ENCODE peak calls at places on chromosomes 1 and 21, in seven cellular contexts. One of them, this sample, is unnamed.

GRCh38 chr1:54390655-54391054 is 15.5 kb downstream of the SSBP3 start:
- DNase-seq in iPS-NIHi11: no peak
- DNase-seq in activated CD4-positive, alpha-beta T cell treated with anti-CD3 and anti-CD28 coated beads for 4 hours: no peak
- DNase-seq in stimulated activated CD8-positive, alpha-beta memory T cell treated with anti-CD3 and anti-CD28 coated beads, Interleukin-15, amount 100 ng/mL, for 4 hours: no peak
- DNase-seq in ureter: no peak
- DNase-seq in NCI-H226: no peak
- DNase-seq in AG20443: peak; percentile 54
- DNase-seq in this sample: no peak

GRCh38 chr1:19547814-19548213 is 62.5 kb upstream of the CAPZB start:
- DNase-seq in ureter: no peak
- DNase-seq in stimulated activated CD8-positive, alpha-beta memory T cell treated with anti-CD3 and anti-CD28 coated beads, Interleukin-15, amount 100 ng/mL, for 4 hours: no peak
- DNase-seq in activated CD4-positive, alpha-beta T cell treated with anti-CD3 and anti-CD28 coated beads for 4 hours: no peak
- DNase-seq in iPS-NIHi11: no peak
- DNase-seq in NCI-H226: no peak
- DNase-seq in AG20443: no peak
- DNase-seq in this sample: no peak

GRCh38 chr1:184877992-184878391 is 96.3 kb downstream of the NIBAN1 start:
- DNase-seq in AG20443: no peak
- DNase-seq in NCI-H226: no peak
- DNase-seq in ureter: no peak
- DNase-seq in stimulated activated CD8-positive, alpha-beta memory T cell treated with anti-CD3 and anti-CD28 coated beads, Interleukin-15, amount 100 ng/mL, for 4 hours: no peak
- DNase-seq in iPS-NIHi11: no peak
- DNase-seq in activated CD4-positive, alpha-beta T cell treated with anti-CD3 and anti-CD28 coated beads for 4 hours: no peak
- DNase-seq in this sample: no peak

GRCh38 chr1:3753656-3754454 is 1.6 kb downstream of the CCDC27 start:
- DNase-seq in NCI-H226: no peak
- DNase-seq in ureter: no peak
- DNase-seq in AG20443: no peak
- DNase-seq in iPS-NIHi11: no peak
- DNase-seq in stimulated activated CD8-positive, alpha-beta memory T cell treated with anti-CD3 and anti-CD28 coated beads, Interleukin-15, amount 100 ng/mL, for 4 hours: no peak
- DNase-seq in activated CD4-positive, alpha-beta T cell treated with anti-CD3 and anti-CD28 coated beads for 4 hours: no peak
- DNase-seq in this sample: no peak

GRCh38 chr1:12407050-12407961 is 177.5 kb downstream of the VPS13D start:
- DNase-seq in ureter: peak; percentile 48
- DNase-seq in NCI-H226: peak; percentile 54
- DNase-seq in stimulated activated CD8-positive, alpha-beta memory T cell treated with anti-CD3 and anti-CD28 coated beads, Interleukin-15, amount 100 ng/mL, for 4 hours: no peak
- DNase-seq in activated CD4-positive, alpha-beta T cell treated with anti-CD3 and anti-CD28 coated beads for 4 hours: peak; percentile 19
- DNase-seq in AG20443: peak; percentile 60
- DNase-seq in iPS-NIHi11: no peak
- DNase-seq in this sample: no peak

GRCh38 chr1:59367269-59368006 is 70.5 kb downstream of the FGGY start:
- DNase-seq in activated CD4-positive, alpha-beta T cell treated with anti-CD3 and anti-CD28 coated beads for 4 hours: no peak
- DNase-seq in AG20443: peak; percentile 90
- DNase-seq in ureter: no peak
- DNase-seq in NCI-H226: peak; percentile 84
- DNase-seq in iPS-NIHi11: peak; percentile 20
- DNase-seq in stimulated activated CD8-positive, alpha-beta memory T cell treated with anti-CD3 and anti-CD28 coated beads, Interleukin-15, amount 100 ng/mL, for 4 hours: no peak
- DNase-seq in this sample: peak; percentile 32

GRCh38 chr1:59107916-59108315 is 189.0 kb upstream of the FGGY start:
- DNase-seq in iPS-NIHi11: no peak
- DNase-seq in activated CD4-positive, alpha-beta T cell treated with anti-CD3 and anti-CD28 coated beads for 4 hours: no peak
- DNase-seq in stimulated activated CD8-positive, alpha-beta memory T cell treated with anti-CD3 and anti-CD28 coated beads, Interleukin-15, amount 100 ng/mL, for 4 hours: no peak
- DNase-seq in NCI-H226: no peak
- DNase-seq in ureter: no peak
- DNase-seq in AG20443: no peak
- DNase-seq in this sample: no peak

GRCh38 chr21:38220270-38220737 is 36.5 kb upstream of the KCNJ15 start:
- DNase-seq in ureter: no peak
- DNase-seq in NCI-H226: peak; percentile 33
- DNase-seq in activated CD4-positive, alpha-beta T cell treated with anti-CD3 and anti-CD28 coated beads for 4 hours: no peak
- DNase-seq in AG20443: no peak
- DNase-seq in stimulated activated CD8-positive, alpha-beta memory T cell treated with anti-CD3 and anti-CD28 coated beads, Interleukin-15, amount 100 ng/mL, for 4 hours: no peak
- DNase-seq in iPS-NIHi11: no peak
- DNase-seq in this sample: peak; percentile 22

GRCh38 chr1:33548721-33549120 is 76.3 kb downstream of the ZSCAN20 start:
- DNase-seq in iPS-NIHi11: no peak
- DNase-seq in stimulated activated CD8-positive, alpha-beta memory T cell treated with anti-CD3 and anti-CD28 coated beads, Interleukin-15, amount 100 ng/mL, for 4 hours: no peak
- DNase-seq in NCI-H226: no peak
- DNase-seq in AG20443: no peak
- DNase-seq in ureter: no peak
- DNase-seq in activated CD4-positive, alpha-beta T cell treated with anti-CD3 and anti-CD28 coated beads for 4 hours: no peak
- DNase-seq in this sample: no peak

GRCh38 chr1:3922201-3922725 is 22.2 kb upstream of the C1orf174 start:
- DNase-seq in NCI-H226: peak; percentile 65
- DNase-seq in stimulated activated CD8-positive, alpha-beta memory T cell treated with anti-CD3 and anti-CD28 coated beads, Interleukin-15, amount 100 ng/mL, for 4 hours: no peak
- DNase-seq in activated CD4-positive, alpha-beta T cell treated with anti-CD3 and anti-CD28 coated beads for 4 hours: no peak
- DNase-seq in AG20443: no peak
- DNase-seq in ureter: no peak
- DNase-seq in iPS-NIHi11: no peak
- DNase-seq in this sample: no peak

GRCh38 chr1:202923533-202923932 is 3.5 kb downstream of the KLHL12 start:
- DNase-seq in AG20443: no peak
- DNase-seq in activated CD4-positive, alpha-beta T cell treated with anti-CD3 and anti-CD28 coated beads for 4 hours: no peak
- DNase-seq in stimulated activated CD8-positive, alpha-beta memory T cell treated with anti-CD3 and anti-CD28 coated beads, Interleukin-15, amount 100 ng/mL, for 4 hours: no peak
- DNase-seq in iPS-NIHi11: no peak
- DNase-seq in ureter: no peak
- DNase-seq in NCI-H226: no peak
- DNase-seq in this sample: no peak

GRCh38 chr1:65416767-65417166 is 3.7 kb upstream of the LEPR start:
- DNase-seq in NCI-H226: no peak
- DNase-seq in AG20443: no peak
- DNase-seq in ureter: no peak
- DNase-seq in activated CD4-positive, alpha-beta T cell treated with anti-CD3 and anti-CD28 coated beads for 4 hours: no peak
- DNase-seq in iPS-NIHi11: no peak
- DNase-seq in stimulated activated CD8-positive, alpha-beta memory T cell treated with anti-CD3 and anti-CD28 coated beads, Interleukin-15, amount 100 ng/mL, for 4 hours: no peak
- DNase-seq in this sample: no peak

GRCh38 chr1:19804786-19805390 is 5.2 kb upstream of the TMCO4 start:
- DNase-seq in ureter: no peak
- DNase-seq in NCI-H226: no peak
- DNase-seq in activated CD4-positive, alpha-beta T cell treated with anti-CD3 and anti-CD28 coated beads for 4 hours: no peak
- DNase-seq in iPS-NIHi11: no peak
- DNase-seq in stimulated activated CD8-positive, alpha-beta memory T cell treated with anti-CD3 and anti-CD28 coated beads, Interleukin-15, amount 100 ng/mL, for 4 hours: no peak
- DNase-seq in AG20443: no peak
- DNase-seq in this sample: no peak